ENCODE peak calls at places on chromosomes 16 and 17, in six cellular contexts. S, F, T, L, R and K are unnamed samples.

GRCh38 chr17:68437979-68438877 is 19.1 kb downstream of the WIPI1 start:
- DNase-seq in L (peak; percentile 47), R (no peak), F (no peak), S (no peak), T (peak; percentile 59), K (no peak)

GRCh38 chr17:38892083-38892482 is 22.2 kb downstream of the LASP1 start:
- DNase-seq in R (no peak), F (no peak), L (no peak), T (no peak), S (no peak), K (no peak)

GRCh38 chr17:5786510-5786875 is 202.2 kb upstream of the NLRP1 start:
- DNase-seq in L (no peak), R (no peak), T (no peak), F (no peak), S (no peak), K (no peak)

GRCh38 chr16:31529398-31530312 is 2.0 kb downstream of the AHSP start:
- DNase-seq in L (no peak), R (no peak), T (no peak), F (no peak), S (no peak), K (no peak)

GRCh38 chr17:30309591-30309990 is 17.8 kb upstream of the BLMH start:
- DNase-seq in F (no peak), S (no peak), T (no peak), R (no peak), L (no peak), K (no peak)

GRCh38 chr16:31451681-31452351 is 7.5 kb upstream of the ARMC5 start:
- DNase-seq in F (peak; percentile 82), R (peak; percentile 74), S (no peak), L (peak; percentile 69), T (peak; percentile 71), K (no peak)

GRCh38 chr16:66905633-66906539 is 12.8 kb downstream of the CDH16 start:
- DNase-seq in F (no peak), R (peak; percentile 64), L (peak; percentile 79), T (no peak), S (no peak), K (no peak)

GRCh38 chr17:29158515-29159275 is 21.5 kb downstream of the MYO18A start:
- DNase-seq in F (no peak), S (no peak), T (no peak), R (no peak), L (no peak), K (no peak)

GRCh38 chr16:29804455-29805231 is 1.7 kb upstream of the MAZ start:
- DNase-seq in L (no peak), T (peak; percentile 41), F (no peak), S (no peak), R (no peak), K (no peak)

GRCh38 chr17:27496971-27497370 is 40.7 kb downstream of the KSR1 start:
- DNase-seq in L (no peak), T (no peak), R (no peak), S (no peak), F (no peak), K (no peak)

GRCh38 chr17:19306160-19307111 is 56.1 kb downstream of the B9D1 start:
- DNase-seq in T (peak; percentile 81), L (no peak), F (no peak), R (no peak), S (no peak), K (no peak)

GRCh38 chr16:4695473-4696171 is 2.3 kb downstream of the NUDT16L1 start:
- DNase-seq in S (no peak), L (no peak), F (no peak), T (no peak), R (no peak), K (no peak)

GRCh38 chr17:40622509-40622928 is 25.1 kb downstream of the SMARCE1 start:
- DNase-seq in R (no peak), F (no peak), T (peak; percentile 36), S (no peak), L (no peak), K (no peak)

GRCh38 chr17:29590261-29590978 is 972 bp upstream of the GIT1 start:
- DNase-seq in T (no peak), F (no peak), R (peak; percentile 67), L (no peak), S (no peak), K (peak; percentile 69)

GRCh38 chr17:63762106-63763078 is 11.0 kb downstream of the CCDC47 start:
- DNase-seq in T (no peak), L (no peak), S (no peak), R (no peak), F (no peak), K (no peak)

GRCh38 chr17:69448431-69449102 is 34.1 kb downstream of the MAP2K6 start:
- DNase-seq in R (no peak), S (no peak), T (no peak), F (no peak), L (no peak), K (peak; percentile 62)